ENCODE peak calls at places on chromosomes 5 and 9, in eight cellular contexts. One of them, this sample, is unnamed.

GRCh38 chr5:100026601-100027000 is 508.6 kb upstream of the FAM174A start:
- DNase-seq in mammary epithelial cell: no peak
- DNase-seq in cardiac muscle cell: no peak
- DNase-seq in WTC11: no peak
- DNase-seq in H1: no peak
- DNase-seq in fibroblast of mammary gland: no peak
- DNase-seq in cardiac fibroblast: no peak
- DNase-seq in A673: peak; percentile 3
- DNase-seq in this sample: no peak

GRCh38 chr5:42531611-42532010 is 108.4 kb downstream of the GHR start:
- DNase-seq in fibroblast of mammary gland: peak; percentile 88
- DNase-seq in H1: no peak
- DNase-seq in mammary epithelial cell: peak; percentile 78
- DNase-seq in cardiac muscle cell: no peak
- DNase-seq in WTC11: no peak
- DNase-seq in cardiac fibroblast: peak; percentile 86
- DNase-seq in A673: no peak
- DNase-seq in this sample: no peak

GRCh38 chr5:135441256-135441915 is 5.8 kb downstream of the DCANP1 start:
- DNase-seq in fibroblast of mammary gland: no peak
- DNase-seq in cardiac muscle cell: no peak
- DNase-seq in mammary epithelial cell: no peak
- DNase-seq in WTC11: no peak
- DNase-seq in A673: no peak
- DNase-seq in cardiac fibroblast: no peak
- DNase-seq in H1: no peak
- DNase-seq in this sample: no peak

GRCh38 chr5:119578937-119579336 is 50.4 kb upstream of the FAM170A start:
- DNase-seq in cardiac muscle cell: peak; percentile 57
- DNase-seq in fibroblast of mammary gland: peak; percentile 41
- DNase-seq in cardiac fibroblast: peak; percentile 34
- DNase-seq in WTC11: peak; percentile 34
- DNase-seq in H1: peak; percentile 13
- DNase-seq in A673: peak; percentile 74
- DNase-seq in mammary epithelial cell: peak; percentile 36
- DNase-seq in this sample: no peak

GRCh38 chr9:83935276-83935890 is 14.2 kb upstream of the KIF27 start:
- DNase-seq in cardiac fibroblast: peak; percentile 88
- DNase-seq in H1: no peak
- DNase-seq in WTC11: no peak
- DNase-seq in cardiac muscle cell: no peak
- DNase-seq in A673: peak; percentile 75
- DNase-seq in mammary epithelial cell: peak; percentile 63
- DNase-seq in fibroblast of mammary gland: peak; percentile 85
- DNase-seq in this sample: peak; percentile 70

GRCh38 chr5:181170996-181171395 is 23.6 kb downstream of the OR2V2 start:
- DNase-seq in mammary epithelial cell: no peak
- DNase-seq in fibroblast of mammary gland: no peak
- DNase-seq in cardiac muscle cell: no peak
- DNase-seq in WTC11: no peak
- DNase-seq in cardiac fibroblast: no peak
- DNase-seq in A673: no peak
- DNase-seq in H1: no peak
- DNase-seq in this sample: no peak

GRCh38 chr5:147208134-147208533 is 26.7 kb upstream of the STK32A start:
- DNase-seq in A673: no peak
- DNase-seq in cardiac fibroblast: peak; percentile 12
- DNase-seq in mammary epithelial cell: no peak
- DNase-seq in fibroblast of mammary gland: peak; percentile 16
- DNase-seq in WTC11: no peak
- DNase-seq in cardiac muscle cell: no peak
- DNase-seq in H1: no peak
- DNase-seq in this sample: no peak

GRCh38 chr5:38780950-38781349 is 64.9 kb upstream of the OSMR start:
- DNase-seq in cardiac muscle cell: peak; percentile 25
- DNase-seq in WTC11: no peak
- DNase-seq in H1: no peak
- DNase-seq in A673: peak; percentile 89
- DNase-seq in fibroblast of mammary gland: peak; percentile 89
- DNase-seq in mammary epithelial cell: peak; percentile 29
- DNase-seq in cardiac fibroblast: peak; percentile 89
- DNase-seq in this sample: peak; percentile 36

GRCh38 chr5:74865799-74866652 is at the start of gene FAM169A:
- DNase-seq in A673: peak; percentile 55
- DNase-seq in H1: no peak
- DNase-seq in mammary epithelial cell: peak; percentile 65
- DNase-seq in WTC11: peak; percentile 73
- DNase-seq in cardiac muscle cell: peak; percentile 80
- DNase-seq in fibroblast of mammary gland: peak; percentile 11
- DNase-seq in cardiac fibroblast: peak; percentile 6
- DNase-seq in this sample: no peak

GRCh38 chr5:4640793-4641192 is 499.3 kb upstream of the ADAMTS16 start:
- DNase-seq in mammary epithelial cell: peak; percentile 1
- DNase-seq in A673: no peak
- DNase-seq in cardiac fibroblast: no peak
- DNase-seq in H1: peak; percentile 31
- DNase-seq in fibroblast of mammary gland: no peak
- DNase-seq in WTC11: peak; percentile 38
- DNase-seq in cardiac muscle cell: peak; percentile 54
- DNase-seq in this sample: no peak

GRCh38 chr5:127536687-127537086 is 19.2 kb downstream of the PRRC1 start:
- DNase-seq in WTC11: no peak
- DNase-seq in cardiac fibroblast: peak; percentile 29
- DNase-seq in fibroblast of mammary gland: peak; percentile 17
- DNase-seq in H1: no peak
- DNase-seq in A673: peak; percentile 30
- DNase-seq in cardiac muscle cell: no peak
- DNase-seq in mammary epithelial cell: no peak
- DNase-seq in this sample: no peak

GRCh38 chr5:149240354-149240998 is 31.2 kb upstream of the AFAP1L1 start:
- DNase-seq in H1: no peak
- DNase-seq in A673: no peak
- DNase-seq in cardiac fibroblast: no peak
- DNase-seq in WTC11: no peak
- DNase-seq in mammary epithelial cell: no peak
- DNase-seq in cardiac muscle cell: no peak
- DNase-seq in fibroblast of mammary gland: no peak
- DNase-seq in this sample: no peak

GRCh38 chr5:1521671-1522600 is 1.8 kb downstream of the LPCAT1 start:
- DNase-seq in fibroblast of mammary gland: peak; percentile 84
- DNase-seq in mammary epithelial cell: peak; percentile 53
- DNase-seq in WTC11: peak; percentile 36
- DNase-seq in cardiac muscle cell: peak; percentile 49
- DNase-seq in H1: no peak
- DNase-seq in A673: peak; percentile 75
- DNase-seq in cardiac fibroblast: peak; percentile 75
- DNase-seq in this sample: peak; percentile 42

GRCh38 chr5:71938886-71939285 is 168.4 kb upstream of the MAP1B start:
- DNase-seq in cardiac fibroblast: no peak
- DNase-seq in fibroblast of mammary gland: no peak
- DNase-seq in A673: no peak
- DNase-seq in WTC11: peak; percentile 28
- DNase-seq in mammary epithelial cell: peak; percentile 23
- DNase-seq in cardiac muscle cell: no peak
- DNase-seq in H1: no peak
- DNase-seq in this sample: no peak

GRCh38 chr9:112503170-112503569 is 16.5 kb downstream of the KIAA1958 start:
- DNase-seq in cardiac muscle cell: no peak
- DNase-seq in fibroblast of mammary gland: no peak
- DNase-seq in WTC11: no peak
- DNase-seq in H1: no peak
- DNase-seq in mammary epithelial cell: no peak
- DNase-seq in cardiac fibroblast: no peak
- DNase-seq in A673: no peak
- DNase-seq in this sample: no peak

GRCh38 chr5:33537240-33537639 is 96.5 kb downstream of the TARS1 start:
- DNase-seq in H1: no peak
- DNase-seq in cardiac fibroblast: no peak
- DNase-seq in mammary epithelial cell: no peak
- DNase-seq in fibroblast of mammary gland: no peak
- DNase-seq in WTC11: no peak
- DNase-seq in A673: no peak
- DNase-seq in cardiac muscle cell: no peak
- DNase-seq in this sample: no peak

GRCh38 chr9:34282096-34282495 is 47.0 kb downstream of the KIF24 start:
- DNase-seq in mammary epithelial cell: peak; percentile 52
- DNase-seq in WTC11: no peak
- DNase-seq in fibroblast of mammary gland: no peak
- DNase-seq in H1: no peak
- DNase-seq in cardiac fibroblast: no peak
- DNase-seq in A673: no peak
- DNase-seq in cardiac muscle cell: no peak
- DNase-seq in this sample: peak; percentile 25

GRCh38 chr9:85246566-85246965 is 495.2 kb downstream of the AGTPBP1 start:
- DNase-seq in cardiac muscle cell: no peak
- DNase-seq in H1: no peak
- DNase-seq in cardiac fibroblast: no peak
- DNase-seq in WTC11: no peak
- DNase-seq in A673: no peak
- DNase-seq in fibroblast of mammary gland: no peak
- DNase-seq in mammary epithelial cell: no peak
- DNase-seq in this sample: no peak

GRCh38 chr9:96604005-96604320 is 15.7 kb downstream of the CDC14B start:
- DNase-seq in WTC11: no peak
- DNase-seq in fibroblast of mammary gland: peak; percentile 80
- DNase-seq in cardiac fibroblast: no peak
- DNase-seq in cardiac muscle cell: no peak
- DNase-seq in mammary epithelial cell: no peak
- DNase-seq in H1: no peak
- DNase-seq in A673: no peak
- DNase-seq in this sample: no peak

GRCh38 chr5:83654427-83654994 is 66.1 kb downstream of the HAPLN1 start:
- DNase-seq in H1: no peak
- DNase-seq in cardiac fibroblast: peak; percentile 15
- DNase-seq in cardiac muscle cell: no peak
- DNase-seq in A673: no peak
- DNase-seq in fibroblast of mammary gland: no peak
- DNase-seq in WTC11: no peak
- DNase-seq in mammary epithelial cell: peak; percentile 2
- DNase-seq in this sample: no peak

GRCh38 chr9:134624827-134625181 is 16.8 kb upstream of the COL5A1 start:
- DNase-seq in cardiac fibroblast: peak; percentile 91
- DNase-seq in cardiac muscle cell: no peak
- DNase-seq in mammary epithelial cell: peak; percentile 77
- DNase-seq in A673: no peak
- DNase-seq in H1: no peak
- DNase-seq in WTC11: peak; percentile 2
- DNase-seq in fibroblast of mammary gland: peak; percentile 86
- DNase-seq in this sample: peak; percentile 56

GRCh38 chr9:3873818-3874217 is 348.0 kb upstream of the RFX3 start:
- DNase-seq in cardiac muscle cell: no peak
- DNase-seq in cardiac fibroblast: peak; percentile 64
- DNase-seq in A673: no peak
- DNase-seq in fibroblast of mammary gland: peak; percentile 47
- DNase-seq in WTC11: no peak
- DNase-seq in mammary epithelial cell: no peak
- DNase-seq in H1: no peak
- DNase-seq in this sample: no peak

GRCh38 chr5:77425998-77426659 is 66.0 kb downstream of the WDR41 start:
- DNase-seq in H1: no peak
- DNase-seq in cardiac muscle cell: no peak
- DNase-seq in fibroblast of mammary gland: peak; percentile 47
- DNase-seq in mammary epithelial cell: no peak
- DNase-seq in cardiac fibroblast: peak; percentile 13
- DNase-seq in WTC11: no peak
- DNase-seq in A673: no peak
- DNase-seq in this sample: no peak
- TF ChIP-seq CTCF in H1: no peak
- TF ChIP-seq CTCF in cardiac muscle cell: no peak
- TF ChIP-seq CTCF in fibroblast of mammary gland: no peak
- TF ChIP-seq CTCF in mammary epithelial cell: no peak
- TF ChIP-seq CTCF in cardiac fibroblast: no peak
- TF ChIP-seq CTCF in WTC11: no peak
- TF ChIP-seq CTCF in A673: no peak
- TF ChIP-seq CTCF in this sample: no peak

GRCh38 chr5:141485305-141486055 is 650 bp downstream of the PCDHGC4 start:
- DNase-seq in WTC11: no peak
- DNase-seq in H1: no peak
- DNase-seq in A673: no peak
- DNase-seq in mammary epithelial cell: no peak
- DNase-seq in fibroblast of mammary gland: no peak
- DNase-seq in cardiac fibroblast: no peak
- DNase-seq in cardiac muscle cell: no peak
- DNase-seq in this sample: no peak
- TF ChIP-seq CTCF in WTC11: no peak
- TF ChIP-seq CTCF in H1: no peak
- TF ChIP-seq CTCF in A673: no peak
- TF ChIP-seq CTCF in mammary epithelial cell: no peak
- TF ChIP-seq CTCF in fibroblast of mammary gland: no peak
- TF ChIP-seq CTCF in cardiac fibroblast: no peak
- TF ChIP-seq CTCF in cardiac muscle cell: no peak
- TF ChIP-seq CTCF in this sample: no peak

DNA sequence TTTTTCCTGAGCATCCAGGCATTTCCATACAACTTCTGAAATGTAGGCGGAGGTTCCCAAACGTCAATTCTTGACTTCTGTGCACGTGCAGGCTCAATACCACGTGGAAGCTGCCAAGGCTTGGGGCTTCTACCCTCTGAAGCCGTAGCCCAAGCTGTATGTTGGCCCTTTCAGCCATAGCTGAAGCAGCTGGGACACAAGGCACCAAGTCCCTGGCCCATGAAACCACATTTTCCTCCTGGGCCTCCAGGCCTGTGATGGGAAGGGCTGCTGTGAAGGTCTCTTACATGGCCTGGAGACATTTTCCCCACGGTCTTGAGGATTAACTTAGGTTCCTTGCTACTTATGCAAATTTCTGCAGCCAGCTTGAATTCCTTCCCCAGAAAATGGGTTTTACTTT is 103.6 kb downstream of the NREP start:
- DNase-seq in cardiac muscle cell: no peak
- DNase-seq in A673: no peak
- DNase-seq in H1: no peak
- DNase-seq in cardiac fibroblast: no peak
- DNase-seq in WTC11: no peak
- DNase-seq in fibroblast of mammary gland: no peak
- DNase-seq in mammary epithelial cell: no peak
- DNase-seq in this sample: no peak
- TF ChIP-seq CTCF in cardiac muscle cell: no peak
- TF ChIP-seq CTCF in A673: no peak
- TF ChIP-seq CTCF in H1: no peak
- TF ChIP-seq CTCF in cardiac fibroblast: no peak
- TF ChIP-seq CTCF in WTC11: no peak
- TF ChIP-seq CTCF in fibroblast of mammary gland: no peak
- TF ChIP-seq CTCF in mammary epithelial cell: no peak
- TF ChIP-seq CTCF in this sample: no peak

DNA sequence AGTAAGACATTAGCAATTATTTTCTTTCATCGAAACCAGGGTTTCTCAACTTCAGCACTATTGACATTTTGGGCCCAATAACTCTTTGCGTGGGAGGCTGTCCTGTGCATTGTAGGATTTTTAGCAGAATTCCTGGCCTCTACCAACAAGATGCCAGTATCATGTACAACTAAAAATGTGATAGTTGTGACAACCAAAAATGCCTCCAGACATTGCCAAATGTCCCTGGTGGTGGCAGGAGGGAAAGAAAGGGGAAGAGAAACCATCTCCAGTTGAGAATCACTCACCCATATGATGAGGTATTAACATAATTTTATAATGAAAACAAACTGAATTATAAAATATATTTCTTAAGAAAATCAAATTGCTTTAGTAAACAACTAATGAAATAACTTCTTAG is 406.1 kb downstream of the RAB3C start:
- DNase-seq in A673: no peak
- DNase-seq in mammary epithelial cell: no peak
- DNase-seq in fibroblast of mammary gland: no peak
- DNase-seq in cardiac fibroblast: no peak
- DNase-seq in WTC11: no peak
- DNase-seq in cardiac muscle cell: no peak
- DNase-seq in H1: no peak
- DNase-seq in this sample: no peak
- TF ChIP-seq CTCF in A673: no peak
- TF ChIP-seq CTCF in mammary epithelial cell: no peak
- TF ChIP-seq CTCF in fibroblast of mammary gland: no peak
- TF ChIP-seq CTCF in cardiac fibroblast: peak; percentile 13
- TF ChIP-seq CTCF in WTC11: no peak
- TF ChIP-seq CTCF in cardiac muscle cell: no peak
- TF ChIP-seq CTCF in H1: peak; percentile 1
- TF ChIP-seq CTCF in this sample: no peak